ENCODE peak calls at places on chromosome 7, in five cellular contexts. O, W, A, F and R are unnamed samples. For H3K4me1, the result is how much of the 10 kb centered on the place peaks cover.

GRCh38 chr7:137606061-137606674 is 240.6 kb downstream of the DGKI start:
- DNase-seq in A (peak), O (no peak), F (no peak), W (no peak), R (no peak)

GRCh38 chr7:101743995-101744360 is 73.4 kb upstream of the CUX1 start:
- DNase-seq in A (no peak), O (no peak), W (no peak), F (no peak), R (no peak)

GRCh38 chr7:107312418-107312817 is 143.6 kb downstream of the HBP1 start:
- DNase-seq in W (no peak), O (no peak), F (no peak), A (peak), R (no peak)

GRCh38 chr7:155437836-155438235 is 20.1 kb upstream of the EN2 start:
- DNase-seq in W (no peak), F (no peak), O (peak), A (no peak), R (no peak)

GRCh38 chr7:117012284-117013174 is 59.2 kb downstream of the ST7 start:
- DNase-seq in W (no peak), A (peak), O (no peak), F (no peak), R (no peak)

GRCh38 chr7:41785840-41786239 is 83.0 kb upstream of the INHBA start:
- DNase-seq in A (no peak), O (no peak), W (no peak), F (no peak), R (no peak)

GRCh38 chr7:114889646-114890285 is 32.1 kb upstream of the MDFIC start:
- DNase-seq in F (no peak), O (no peak), W (no peak), A (peak), R (no peak)

GRCh38 chr7:138214926-138215325 is 138.7 kb downstream of the AKR1D1 start:
- DNase-seq in A (no peak), F (no peak), W (no peak), O (no peak), R (no peak)

GRCh38 chr7:33050425-33051318 is 11.9 kb downstream of the NT5C3A start:
- DNase-seq in F (no peak), O (no peak), W (no peak), A (peak), R (no peak)

GRCh38 chr7:19707240-19707639 is 1.6 kb downstream of the POLR1F start:
- DNase-seq in O (no peak), F (no peak), A (no peak), W (no peak), R (no peak)

GRCh38 chr7:91348686-91349085 is 84.5 kb downstream of the FZD1 start:
- DNase-seq in W (no peak), A (no peak), F (no peak), O (no peak), R (no peak)

GRCh38 chr7:41832936-41833335 is 130.0 kb upstream of the INHBA start:
- DNase-seq in W (no peak), A (no peak), F (no peak), O (no peak), R (no peak)

GRCh38 chr7:822692-823276 is 9.5 kb upstream of the SUN1 start:
- DNase-seq in O (no peak), F (peak), A (no peak), W (no peak), R (no peak)

GRCh38 chr7:438361-438760 is 81.3 kb downstream of the PDGFA start:
- DNase-seq in A (no peak), O (no peak), F (no peak), W (no peak), R (no peak)

GRCh38 chr7:91264083-91264923 is at the start of gene FZD1:
- DNase-seq in W (peak), A (peak), O (peak), F (peak), R (peak)

GRCh38 chr7:139618482-139619366 is 95.2 kb downstream of the CLEC2L start:
- DNase-seq in A (peak), O (no peak), W (no peak), F (peak), R (peak)

GRCh38 chr7:78127009-78127408 is 328.4 kb downstream of the PHTF2 start:
- DNase-seq in O (no peak), A (no peak), F (no peak), W (no peak), R (no peak)

GRCh38 chr7:73338321-73338720 is 10.4 kb downstream of the FKBP6 start:
- DNase-seq in F (no peak), W (no peak), O (no peak), A (no peak), R (no peak)

GRCh38 chr7:70694357-70694908 is 437.5 kb upstream of the GALNT17 start:
- DNase-seq in O (no peak), F (peak), W (peak), A (no peak), R (peak)

GRCh38 chr7:151844080-151844827 is 32.7 kb downstream of the PRKAG2 start:
- DNase-seq in F (no peak), W (no peak), A (peak), O (peak), R (no peak)

GRCh38 chr7:573496-574295 is 54.0 kb upstream of the PDGFA start:
- DNase-seq in O (no peak), A (no peak), W (no peak), F (no peak), R (no peak)

GRCh38 chr7:15397921-15398560 is 163.8 kb downstream of the AGMO start:
- DNase-seq in O (no peak), W (no peak), F (no peak), A (no peak), R (no peak)

GRCh38 chr7:15399446-15399845 is 162.4 kb downstream of the AGMO start:
- DNase-seq in F (no peak), A (no peak), O (no peak), W (no peak), R (no peak)

GRCh38 chr7:15396210-15397158 is 165.3 kb downstream of the AGMO start:
- DNase-seq in O (no peak), W (no peak), A (peak), F (no peak), R (no peak)

GRCh38 chr7:15400440-15400839 is 161.4 kb downstream of the AGMO start:
- DNase-seq in O (no peak), W (no peak), A (no peak), F (no peak), R (no peak)

DNA sequence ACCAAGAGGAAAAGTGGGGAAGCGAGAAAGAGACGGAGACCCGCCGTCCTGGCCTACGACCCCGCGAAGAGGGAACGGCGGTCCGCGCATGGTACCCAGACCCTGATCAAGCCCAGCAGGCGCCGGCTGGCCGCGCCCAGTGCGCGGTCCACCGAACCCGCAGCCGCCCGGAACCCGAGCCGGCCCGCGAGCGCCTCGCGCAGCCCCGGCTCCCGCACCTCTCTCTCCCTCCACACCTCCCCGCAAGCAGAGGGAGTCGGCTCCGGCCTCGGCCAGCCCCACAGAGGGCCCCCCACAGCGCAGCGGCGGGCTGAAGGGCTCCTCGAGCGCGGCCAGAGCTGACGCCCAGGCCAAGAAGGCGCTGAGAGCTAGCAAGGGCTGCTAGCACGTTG is 164.7 kb downstream of the AGMO start:
- DNase-seq in W (no peak), O (peak), F (no peak), A (no peak), R (no peak)
- H3K4me1 ChIP-seq in W (under half), O (under half), F (under half), A (under half), R (under half)

GRCh38 chr7:25823571-25823970 is 328.4 kb upstream of the NFE2L3 start:
- DNase-seq in W (no peak), O (no peak), F (no peak), A (no peak), R (no peak)
- H3K4me1 ChIP-seq in W (under half), O (under half), F (under half), A (under half), R (under half)

GRCh38 chr7:28157311-28157710 is 23.3 kb downstream of the JAZF1 start:
- DNase-seq in W (no peak), A (no peak), F (no peak), O (no peak), R (no peak)
- H3K4me1 ChIP-seq in W (half or more), A (under half), F (half or more), O (under half), R (under half)

GRCh38 chr7:76303829-76304505 is 1.5 kb downstream of the HSPB1 start:
- DNase-seq in A (peak), F (no peak), O (no peak), W (no peak), R (no peak)

GRCh38 chr7:76302299-76303056 is at the start of gene HSPB1:
- DNase-seq in W (peak), A (peak), F (peak), O (peak), R (peak)

GRCh38 chr7:76301000-76301399 is 1.5 kb upstream of the HSPB1 start:
- DNase-seq in F (no peak), A (no peak), W (no peak), O (no peak), R (no peak)

GRCh38 chr7:76300210-76300731 is 2.2 kb upstream of the HSPB1 start:
- DNase-seq in O (no peak), F (no peak), W (no peak), A (peak), R (peak)

GRCh38 chr7:76303057-76303828 is 770 bp downstream of the HSPB1 start:
- DNase-seq in F (peak), A (peak), O (peak), W (peak), R (peak)
- H3K4me1 ChIP-seq in F (under half), A (under half), O (under half), W (under half), R (under half)

DNA sequence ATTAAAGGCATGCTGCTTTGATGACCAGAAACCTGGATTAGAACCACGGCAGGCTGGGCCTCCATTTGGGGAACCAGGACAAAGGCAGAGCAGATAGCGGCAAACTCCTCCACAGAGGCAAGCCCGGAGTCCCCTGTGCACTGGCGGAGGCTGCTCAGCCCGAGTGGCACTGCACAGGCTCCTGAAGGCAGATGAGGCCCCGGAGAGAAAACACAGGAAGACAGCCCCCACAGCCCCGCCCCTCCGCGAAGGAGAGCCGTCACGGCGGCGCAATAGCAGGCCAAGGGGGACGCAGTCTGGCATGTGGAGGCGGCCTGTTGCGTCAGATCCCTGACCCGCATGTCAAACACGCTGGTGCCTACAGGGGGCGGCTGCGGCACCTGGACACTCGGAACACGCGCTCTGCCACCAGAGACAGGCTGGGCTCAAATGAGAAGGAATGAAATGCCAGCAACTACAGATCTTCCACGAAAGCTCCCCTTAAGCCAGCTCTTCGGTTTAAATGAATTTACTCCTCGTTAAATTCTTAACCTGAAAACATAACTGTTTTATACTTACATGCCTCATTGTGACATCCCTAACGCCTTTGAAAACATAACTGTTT is 128.5 kb downstream of the MAD1L1 start:
- DNase-seq in F (peak), A (no peak), W (peak), O (peak), R (peak)
- H3K4me1 ChIP-seq in F (under half), A (under half), W (under half), O (under half), R (under half)

DNA sequence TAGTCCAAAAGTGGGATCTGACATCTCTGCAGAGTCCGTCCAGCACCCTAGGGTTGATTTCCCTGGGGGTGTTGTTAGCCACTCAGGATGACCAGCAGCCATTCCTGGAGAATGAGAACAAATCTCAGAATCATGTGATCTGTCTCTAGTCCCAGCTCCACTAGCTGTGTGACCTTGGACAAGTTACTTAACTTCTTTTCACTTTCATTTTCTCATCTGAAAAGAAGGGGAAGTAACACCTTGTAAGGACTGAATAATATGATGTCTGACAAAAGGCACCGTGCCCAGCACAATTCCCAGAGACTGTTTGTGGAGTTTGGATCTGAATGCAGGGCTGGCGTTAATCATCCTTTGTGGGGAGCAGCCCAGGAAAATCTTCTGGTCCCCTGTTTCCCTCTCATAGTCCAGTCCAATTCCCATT is 44.2 kb downstream of the MTURN start:
- DNase-seq in W (no peak), A (no peak), O (no peak), F (no peak), R (no peak)
- H3K4me1 ChIP-seq in W (half or more), A (under half), O (under half), F (half or more), R (under half)

GRCh38 chr7:15967551-15967950 is 281.1 kb upstream of the MEOX2 start:
- DNase-seq in O (no peak), A (no peak), F (no peak), W (no peak), R (no peak)

GRCh38 chr7:15972767-15973362 is 286.4 kb upstream of the MEOX2 start:
- DNase-seq in W (peak), A (no peak), F (no peak), O (no peak), R (no peak)

GRCh38 chr7:15963206-15963605 is 276.7 kb upstream of the MEOX2 start:
- DNase-seq in W (no peak), A (no peak), F (no peak), O (no peak), R (no peak)

DNA sequence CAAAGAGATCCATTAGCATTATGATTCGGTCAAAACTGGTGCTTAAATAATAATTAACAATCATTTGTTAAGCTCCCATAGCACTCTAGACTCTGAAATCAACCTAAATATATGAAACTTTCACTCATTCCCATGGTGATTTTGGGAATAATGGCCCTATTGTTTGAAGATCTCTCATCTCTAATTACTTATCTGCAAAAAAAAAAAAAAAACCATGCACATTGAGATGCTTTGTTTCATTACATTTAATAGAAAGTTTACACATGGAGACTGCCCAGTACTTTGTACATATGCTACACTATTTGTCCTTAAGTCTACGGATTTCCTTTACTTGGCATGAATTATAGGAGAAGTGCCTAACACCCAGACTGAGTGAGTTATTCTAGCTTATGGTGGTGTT is 280.6 kb upstream of the MEOX2 start:
- DNase-seq in O (no peak), F (no peak), W (no peak), A (no peak), R (no peak)
- H3K4me1 ChIP-seq in O (under half), F (under half), W (under half), A (under half), R (under half)

GRCh38 chr7:86975449-86975848 is 84.0 kb downstream of the ELAPOR2 start:
- DNase-seq in A (no peak), W (no peak), O (no peak), F (no peak), R (no peak)
- H3K4me1 ChIP-seq in A (under half), W (under half), O (under half), F (under half), R (under half)